ENCODE peak calls at places on chromosomes 13 and 19, in four cellular contexts. R is SK-N-SH, X is HepG2, D is K562. B is an unnamed sample.

GRCh38 chr19:14440049-14440448 is 6.9 kb downstream of the PKN1 start:
- DNase-seq in R (no peak), X (no peak), D (peak; percentile 75), B (no peak)

GRCh38 chr19:39778763-39779162 is at the start of gene LEUTX:
- DNase-seq in R (no peak), X (no peak), D (no peak), B (no peak)

GRCh38 chr19:49339364-49340068 is 4.3 kb downstream of the CD37 start:
- DNase-seq in R (peak; percentile 90), X (no peak), D (peak; percentile 68), B (no peak)

GRCh38 chr13:46126552-46127171 is 21.8 kb upstream of the CPB2 start:
- DNase-seq in R (peak; percentile 68), X (peak; percentile 75), D (peak; percentile 67), B (peak; percentile 77)

GRCh38 chr19:48624791-48625723 is 5.8 kb downstream of the SPHK2 start:
- DNase-seq in R (no peak), X (no peak), D (no peak), B (no peak)

GRCh38 chr19:31118292-31118925 is 230.8 kb downstream of the TSHZ3 start:
- DNase-seq in R (no peak), X (no peak), D (no peak), B (no peak)

GRCh38 chr13:91510058-91510457 is 111.6 kb downstream of the GPC5 start:
- DNase-seq in R (no peak), X (no peak), D (no peak), B (no peak)

GRCh38 chr19:16516923-16517610 is 20.9 kb downstream of the C19orf44 start:
- DNase-seq in R (no peak), X (no peak), D (no peak), B (no peak)

GRCh38 chr19:4676955-4677731 is 7.0 kb upstream of the MYDGF start:
- DNase-seq in R (peak; percentile 69), X (peak; percentile 69), D (peak; percentile 74), B (peak; percentile 65)

GRCh38 chr19:58033741-58034475 is at the start of gene ZSCAN1:
- DNase-seq in R (peak; percentile 92), X (no peak), D (no peak), B (no peak)

GRCh38 chr13:76754414-76754813 is 131.8 kb downstream of the KCTD12 start:
- DNase-seq in R (no peak), X (no peak), D (no peak), B (no peak)

GRCh38 chr13:40974460-40975407 is 44.4 kb downstream of the ELF1 start:
- DNase-seq in R (no peak), X (peak; percentile 65), D (peak; percentile 69), B (peak; percentile 50)

GRCh38 chr13:37295046-37295445 is 189.6 kb upstream of the CSNK1A1L start:
- DNase-seq in R (no peak), X (no peak), D (no peak), B (no peak)

GRCh38 chr19:49442793-49443365 is 1.6 kb upstream of the SLC17A7 start:
- DNase-seq in R (peak; percentile 91), X (peak; percentile 86), D (peak; percentile 91), B (peak; percentile 86)

GRCh38 chr19:47633516-47633915 is 24.6 kb downstream of the BICRA start:
- DNase-seq in R (no peak), X (peak; percentile 44), D (no peak), B (no peak)

GRCh38 chr13:44044544-44045178 is 165.0 kb downstream of the LACC1 start:
- DNase-seq in R (no peak), X (no peak), D (no peak), B (no peak)

GRCh38 chr19:51031880-51032225 is 2.9 kb downstream of the KLK12 start:
- DNase-seq in R (no peak), X (no peak), D (no peak), B (no peak)

DNA sequence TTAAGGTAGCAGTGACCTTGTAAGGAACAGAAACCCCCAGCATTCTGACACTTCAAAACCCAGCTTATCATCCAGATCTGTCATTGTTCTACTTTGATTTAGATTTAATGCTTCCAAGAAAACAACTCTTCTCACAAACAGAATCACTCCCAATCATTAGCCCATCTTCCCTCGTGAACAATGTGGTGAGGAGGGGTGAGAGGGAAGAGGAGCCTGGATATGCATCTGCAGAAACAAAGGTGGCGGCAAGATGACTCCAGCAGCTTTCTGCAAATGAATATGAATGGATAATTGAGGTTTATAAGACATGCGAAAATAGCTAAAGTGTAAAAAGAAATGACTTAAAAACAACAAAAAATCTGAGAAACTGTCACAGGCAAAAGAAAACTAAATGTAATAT is 859.9 kb upstream of the SLC10A2 start:
- DNase-seq in R (no peak), X (no peak), D (no peak), B (no peak)
- TF ChIP-seq FOXM1 in R (no peak), X (no peak), D (no peak), B (no peak)

GRCh38 chr19:44850641-44851109 is 4.6 kb downstream of the NECTIN2 start:
- DNase-seq in R (no peak), X (no peak), D (no peak), B (no peak)

GRCh38 chr19:44848805-44849457 is 2.8 kb downstream of the NECTIN2 start:
- DNase-seq in R (peak; percentile 47), X (no peak), D (no peak), B (no peak)

GRCh38 chr19:44847144-44848035 is 1.3 kb downstream of the NECTIN2 start:
- DNase-seq in R (peak; percentile 51), X (peak; percentile 42), D (peak; percentile 50), B (no peak)

GRCh38 chr19:44848036-44848804 is 2.1 kb downstream of the NECTIN2 start:
- DNase-seq in R (peak; percentile 41), X (no peak), D (no peak), B (peak; percentile 35)

DNA sequence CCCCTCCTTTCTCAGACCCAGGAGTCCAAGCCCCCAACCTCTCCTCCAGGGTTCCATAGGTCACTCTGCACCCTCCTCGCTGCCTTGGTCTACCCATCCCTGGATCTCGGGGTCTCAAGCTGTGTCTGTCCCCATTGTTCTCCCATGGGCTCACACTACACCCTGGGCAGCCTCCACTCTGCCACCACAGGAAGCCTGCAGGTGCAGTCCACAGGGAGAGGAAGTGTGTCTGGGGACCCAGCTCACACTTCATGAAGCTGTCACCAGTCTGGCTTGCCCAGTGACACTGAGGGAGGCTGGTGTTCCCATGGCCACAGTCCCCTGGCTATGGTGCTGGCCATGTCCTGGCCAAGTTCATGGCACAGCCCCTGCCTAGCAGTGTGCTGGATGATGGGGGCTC is 5.3 kb downstream of the NECTIN2 start:
- DNase-seq in R (no peak), X (no peak), D (no peak), B (no peak)
- TF ChIP-seq FOXM1 in R (no peak), X (no peak), D (no peak), B (no peak)

GRCh38 chr19:12705654-12706331 is 9.4 kb upstream of the FBXW9 start:
- DNase-seq in R (no peak), X (no peak), D (no peak), B (no peak)

GRCh38 chr19:12701596-12702282 is 5.3 kb upstream of the FBXW9 start:
- DNase-seq in R (no peak), X (no peak), D (no peak), B (no peak)

GRCh38 chr19:12706332-12706718 is 9.9 kb upstream of the FBXW9 start:
- DNase-seq in R (no peak), X (no peak), D (no peak), B (no peak)

GRCh38 chr19:12705169-12705568 is 8.7 kb upstream of the FBXW9 start:
- DNase-seq in R (no peak), X (no peak), D (no peak), B (no peak)

GRCh38 chr19:12703056-12703455 is 6.6 kb upstream of the FBXW9 start:
- DNase-seq in R (peak; percentile 90), X (peak; percentile 56), D (peak; percentile 89), B (peak; percentile 70)
- TF ChIP-seq FOXM1 in R (no peak), X (no peak), D (no peak), B (no peak)

GRCh38 chr19:45773384-45773783 is 4.3 kb upstream of the SIX5 start:
- DNase-seq in R (no peak), X (no peak), D (no peak), B (no peak)

GRCh38 chr19:45771331-45771933 is 2.4 kb upstream of the SIX5 start:
- DNase-seq in R (no peak), X (no peak), D (no peak), B (no peak)

GRCh38 chr19:45770192-45771101 is 1.4 kb upstream of the SIX5 start:
- DNase-seq in R (peak; percentile 96), X (peak; percentile 96), D (peak; percentile 98), B (peak; percentile 91)

GRCh38 chr19:45772912-45773311 is 3.9 kb upstream of the SIX5 start:
- DNase-seq in R (no peak), X (no peak), D (no peak), B (no peak)

GRCh38 chr19:45772130-45772880 is 3.3 kb upstream of the SIX5 start:
- DNase-seq in R (no peak), X (no peak), D (no peak), B (no peak)
- TF ChIP-seq FOXM1 in R (no peak), X (no peak), D (no peak), B (no peak)

GRCh38 chr13:85508683-85509329 is 290.4 kb downstream of the SLITRK6 start:
- DNase-seq in R (no peak), X (no peak), D (no peak), B (no peak)
- TF ChIP-seq FOXM1 in R (no peak), X (no peak), D (no peak), B (no peak)

DNA sequence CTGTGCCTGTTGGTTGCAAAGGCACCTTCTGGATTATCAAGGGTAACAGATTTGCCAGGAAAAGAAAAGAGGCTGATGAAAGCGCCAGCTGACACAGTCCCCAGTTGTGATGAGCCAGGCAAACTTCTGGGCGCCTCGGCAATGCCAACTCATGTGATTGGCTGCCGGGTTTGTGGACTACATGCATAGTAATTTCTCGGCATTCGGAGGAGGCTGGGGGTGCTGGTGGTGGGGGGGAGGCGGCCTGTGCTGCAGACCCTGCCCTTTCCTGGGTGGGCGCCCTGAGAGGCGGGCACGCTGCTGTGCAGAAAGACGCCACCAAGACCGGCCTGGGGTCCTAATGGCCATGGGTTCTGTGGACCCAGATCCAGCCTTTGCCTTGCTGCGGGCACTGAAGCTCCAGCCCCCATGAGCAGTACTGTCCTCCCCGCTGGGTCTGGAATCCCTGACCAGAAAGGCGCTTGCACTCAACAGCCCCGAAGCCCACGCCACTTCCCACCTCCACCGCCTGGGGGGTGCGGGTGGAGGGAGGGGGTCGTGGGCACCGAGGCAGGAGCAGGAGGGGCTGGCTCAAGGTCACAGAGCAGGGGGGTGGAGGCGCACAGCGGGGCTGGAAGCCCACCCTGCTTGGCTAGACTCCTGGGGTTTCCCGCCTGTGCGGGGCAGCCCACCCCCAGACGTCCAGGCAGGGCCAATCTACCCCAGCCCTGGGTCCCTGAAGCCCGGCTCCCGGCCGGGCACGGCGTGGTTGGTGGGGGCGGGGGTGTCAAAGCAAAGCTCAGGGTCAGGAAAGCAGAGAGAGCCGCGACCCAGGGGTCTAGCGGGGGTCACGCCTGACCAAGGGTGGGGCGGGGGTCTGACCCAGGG is 1.0 kb downstream of the DIRAS1 start:
- DNase-seq in R (peak; percentile 84), X (no peak), D (no peak), B (no peak)
- TF ChIP-seq FOXM1 in R (no peak), X (no peak), D (no peak), B (no peak)

GRCh38 chr13:20126460-20127262 is 34.2 kb downstream of the GJA3 start:
- DNase-seq in R (no peak), X (no peak), D (no peak), B (no peak)

GRCh38 chr13:20127263-20127562 is 33.6 kb downstream of the GJA3 start:
- DNase-seq in R (no peak), X (peak; percentile 9), D (no peak), B (no peak)

GRCh38 chr13:20129076-20129475 is 31.8 kb downstream of the GJA3 start:
- DNase-seq in R (no peak), X (no peak), D (no peak), B (no peak)

GRCh38 chr13:20128459-20128927 is 32.4 kb downstream of the GJA3 start:
- DNase-seq in R (peak; percentile 50), X (peak; percentile 15), D (no peak), B (no peak)

GRCh38 chr13:20127563-20128458 is 33.0 kb downstream of the GJA3 start:
- DNase-seq in R (peak; percentile 87), X (peak; percentile 53), D (no peak), B (peak; percentile 46)
- TF ChIP-seq FOXM1 in R (no peak), X (no peak), D (no peak), B (no peak)